ENCODE peak calls at places on chromosomes 16 and 17, in five cellular contexts. I is AG04450, E is heart left ventricle, X is OCI-LY7, H is HL-60. K is an unnamed sample.

GRCh38 chr16:67237396-67238277 is 9.6 kb downstream of the FHOD1 start:
- DNase-seq in I (no peak), E (no peak), X (no peak), H (no peak), K (no peak)

GRCh38 chr17:83062818-83063671 is 16.4 kb upstream of the METRNL start:
- DNase-seq in I (no peak), E (no peak), X (no peak), H (no peak), K (peak)

GRCh38 chr17:1498233-1498632 is 5.7 kb upstream of the MYO1C start:
- DNase-seq in I (no peak), E (no peak), X (no peak), H (no peak), K (no peak)

GRCh38 chr17:37607637-37608368 is 1.4 kb downstream of the SYNRG start:
- DNase-seq in I (no peak), E (no peak), X (peak), H (no peak), K (no peak)

GRCh38 chr17:4444782-4445473 is 11.2 kb downstream of the SPNS3 start:
- DNase-seq in I (no peak), E (peak), X (no peak), H (peak), K (no peak)

GRCh38 chr16:81521141-81521626 is 76.6 kb downstream of the CMIP start:
- DNase-seq in I (no peak), E (no peak), X (peak), H (no peak), K (peak)

GRCh38 chr17:61928101-61928436 is 287 bp upstream of the INTS2 start:
- DNase-seq in I (no peak), E (no peak), X (no peak), H (no peak), K (no peak)

GRCh38 chr17:34236341-34236892 is 18.7 kb upstream of the CCL2 start:
- DNase-seq in I (no peak), E (no peak), X (no peak), H (peak), K (no peak)

GRCh38 chr17:35241520-35241919 is 1.4 kb upstream of the SLFN5 start:
- DNase-seq in I (no peak), E (no peak), X (no peak), H (no peak), K (no peak)

GRCh38 chr17:60563743-60564142 is 36.2 kb upstream of the PPM1D start:
- DNase-seq in I (no peak), E (no peak), X (no peak), H (no peak), K (no peak)

DNA sequence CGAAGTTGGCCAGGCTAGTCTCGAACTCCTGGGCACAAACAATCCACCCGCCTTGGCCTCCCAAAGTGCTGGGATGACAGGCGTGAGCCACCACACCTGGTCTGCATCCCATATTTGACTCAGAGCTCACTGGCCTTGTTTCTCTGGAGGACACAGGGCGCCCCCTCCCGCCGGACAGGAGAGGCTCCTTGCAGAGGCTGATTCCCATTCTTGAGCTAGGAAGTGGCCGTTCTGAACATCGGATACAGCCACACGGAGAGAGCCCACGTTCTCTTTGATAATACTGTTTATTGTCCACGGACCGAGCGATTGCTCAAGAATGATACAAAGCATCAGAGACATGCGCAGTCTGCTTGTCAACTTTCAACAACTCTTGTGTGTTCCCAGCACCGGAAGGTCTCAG is 12.1 kb upstream of the USP36 start:
- DNase-seq in I (no peak), E (no peak), X (peak), H (no peak), K (no peak)
- H3K27ac ChIP-seq in I (peak), E (no peak), X (no peak), H (no peak), K (no peak)

GRCh38 chr16:88978608-88979346 is 1.8 kb upstream of the CBFA2T3 start:
- DNase-seq in I (no peak), E (no peak), X (peak), H (peak), K (peak)
- H3K4me3 ChIP-seq in I (no peak), E (no peak), X (peak), H (no peak), K (no peak)

GRCh38 chr17:39988206-39988810 is 7.7 kb downstream of the PSMD3 start:
- DNase-seq in I (no peak), E (no peak), X (no peak), H (no peak), K (no peak)
- H3K27ac ChIP-seq in I (no peak), E (no peak), X (no peak), H (no peak), K (no peak)

DNA sequence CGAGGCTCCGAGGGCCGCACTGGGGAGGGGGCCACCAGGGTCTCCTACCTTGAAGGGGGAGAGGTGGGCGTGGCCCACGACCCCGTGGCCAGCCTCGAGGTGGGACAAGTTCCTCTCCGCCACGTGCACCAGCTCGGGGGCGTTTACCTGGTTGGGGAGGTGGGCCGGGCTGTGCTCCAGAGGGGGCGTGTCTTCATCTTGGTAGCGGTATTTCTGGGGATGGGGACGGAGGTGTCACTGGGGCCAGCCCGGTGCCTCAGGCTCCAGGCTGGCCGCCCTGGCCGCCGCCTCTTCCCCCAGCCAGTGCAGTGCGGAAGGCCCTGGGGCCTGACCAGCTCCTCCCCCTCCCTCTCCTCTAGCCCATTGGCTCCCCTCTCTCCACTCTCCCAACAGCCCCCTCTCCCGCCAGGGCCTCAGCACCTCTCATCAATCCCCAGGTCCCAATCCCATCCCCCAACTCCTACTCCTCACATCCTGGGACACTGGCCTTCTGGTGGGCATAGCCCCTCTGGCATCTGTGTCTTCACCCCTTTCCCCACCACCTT is 11.5 kb downstream of the DLG4 start:
- DNase-seq in I (no peak), E (no peak), X (no peak), H (no peak), K (peak)
- H3K4me3 ChIP-seq in I (no peak), E (no peak), X (no peak), H (no peak), K (no peak)

DNA sequence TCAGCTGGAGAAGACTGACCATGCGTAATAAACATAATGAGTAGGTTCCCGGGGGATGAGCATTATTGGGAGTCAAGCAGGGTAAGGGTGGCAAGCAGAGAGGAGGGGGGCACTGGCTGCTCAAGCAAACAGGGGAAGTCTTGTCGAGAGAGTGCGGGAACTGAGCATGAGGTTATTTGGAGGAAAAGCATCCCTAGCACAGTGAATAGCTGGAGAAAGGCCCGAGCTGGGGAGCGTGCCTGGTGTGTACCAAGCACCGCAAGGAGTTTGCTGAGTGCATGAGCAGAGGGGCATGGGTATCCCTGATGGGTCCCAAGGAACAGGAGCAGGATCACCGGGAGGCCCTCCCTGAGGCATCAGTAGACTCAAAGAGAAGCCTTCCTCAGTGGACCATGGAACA is 17.2 kb downstream of the CYTH1 start:
- DNase-seq in I (no peak), E (no peak), X (no peak), H (no peak), K (no peak)
- H3K27ac ChIP-seq in I (no peak), E (no peak), X (no peak), H (no peak), K (no peak)

GRCh38 chr16:85179344-85180046 is 67.2 kb upstream of the CIBAR2 start:
- DNase-seq in I (no peak), E (no peak), X (no peak), H (no peak), K (no peak)

GRCh38 chr16:85177448-85177846 is 65.2 kb upstream of the CIBAR2 start:
- DNase-seq in I (no peak), E (no peak), X (no peak), H (no peak), K (no peak)

GRCh38 chr16:85178006-85178591 is 65.8 kb upstream of the CIBAR2 start:
- DNase-seq in I (no peak), E (no peak), X (no peak), H (no peak), K (no peak)

GRCh38 chr16:85180047-85180878 is 68.0 kb upstream of the CIBAR2 start:
- DNase-seq in I (no peak), E (no peak), X (no peak), H (no peak), K (no peak)

DNA sequence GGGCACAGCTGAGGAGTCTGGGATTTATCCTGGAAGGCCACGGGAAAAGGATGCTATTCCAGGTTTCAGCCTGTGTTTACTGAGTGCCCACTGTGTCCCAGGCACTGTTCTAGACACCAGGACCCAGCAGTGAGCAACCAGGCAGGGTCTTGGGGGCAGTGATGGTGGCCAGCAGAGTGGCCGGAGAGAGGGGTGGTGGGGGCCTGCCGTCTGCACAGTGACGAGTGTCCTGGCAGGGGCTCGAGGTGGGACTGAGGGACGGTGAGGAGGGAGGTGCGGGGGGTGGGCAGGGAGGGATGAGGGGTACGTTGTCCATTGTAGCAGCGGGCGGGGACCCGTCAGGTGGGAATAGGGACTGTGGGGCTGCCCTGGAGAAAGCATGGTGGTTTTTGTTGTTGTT is 66.3 kb upstream of the CIBAR2 start:
- DNase-seq in I (no peak), E (no peak), X (no peak), H (no peak), K (no peak)
- H3K4me3 ChIP-seq in I (no peak), E (no peak), X (no peak), H (no peak), K (no peak)

DNA sequence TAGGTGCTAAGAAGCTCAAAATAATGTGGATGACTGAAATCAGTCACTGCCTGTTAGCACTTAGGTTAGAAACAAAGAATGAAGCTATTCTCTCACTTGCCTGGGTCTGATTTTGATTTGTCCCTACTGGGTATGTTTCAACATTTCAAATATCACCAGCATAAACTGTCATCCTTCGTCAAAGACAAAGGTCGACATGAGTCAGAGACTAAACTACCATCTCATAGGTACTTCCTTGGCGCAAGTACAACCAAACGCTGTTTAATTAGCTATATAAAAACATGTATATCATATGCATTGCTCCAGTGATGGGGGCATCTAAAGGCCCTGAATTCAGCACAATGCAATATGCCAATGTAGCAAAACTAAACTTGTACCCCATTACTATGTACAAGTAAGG is 4.0 kb downstream of the AKTIP start:
- DNase-seq in I (no peak), E (no peak), X (no peak), H (no peak), K (no peak)
- H3K27ac ChIP-seq in I (no peak), E (no peak), X (no peak), H (no peak), K (no peak)

K was measured in upper lobe of left lung.